ENCODE peak calls at places on chromosomes 6 and 20, in six cellular contexts. F, P, S, Y, O and K are unnamed samples.

GRCh38 chr6:87366428-87366827 is 21.8 kb downstream of the C6orf163 start:
- DNase-seq in F (no peak), Y (no peak), O (no peak), P (no peak), S (no peak), K (no peak)

GRCh38 chr6:34386316-34387137 is 5.9 kb downstream of the NUDT3 start:
- DNase-seq in P (no peak), O (no peak), Y (no peak), S (no peak), F (no peak), K (no peak)

GRCh38 chr6:150377211-150377781 is 8.5 kb downstream of the IYD start:
- DNase-seq in S (no peak), F (no peak), P (no peak), O (no peak), Y (no peak), K (no peak)

GRCh38 chr6:116287668-116288282 is 8.0 kb upstream of the TSPYL1 start:
- DNase-seq in F (no peak), O (no peak), Y (peak; percentile 61), P (peak; percentile 43), S (no peak), K (no peak)

GRCh38 chr6:28225056-28225834 is at the start of gene ZSCAN9:
- DNase-seq in F (peak; percentile 86), O (peak; percentile 91), P (peak; percentile 91), S (peak; percentile 82), Y (no peak), K (peak; percentile 70)

GRCh38 chr6:33967966-33968724 is 164.3 kb upstream of the MLN start:
- DNase-seq in F (no peak), P (peak; percentile 42), S (no peak), O (peak; percentile 29), Y (no peak), K (no peak)

GRCh38 chr20:62477669-62478450 is 2.1 kb upstream of the GATA5 start:
- DNase-seq in F (no peak), S (peak; percentile 69), P (no peak), O (no peak), Y (no peak), K (no peak)

GRCh38 chr6:105109955-105110650 is 69.7 kb downstream of the POPDC3 start:
- DNase-seq in S (no peak), Y (no peak), F (no peak), O (no peak), P (no peak), K (no peak)

GRCh38 chr20:38131588-38132121 is 33.4 kb downstream of the TGM2 start:
- DNase-seq in Y (no peak), F (no peak), P (no peak), S (no peak), O (no peak), K (no peak)

GRCh38 chr6:35360349-35361138 is 18.2 kb downstream of the PPARD start:
- DNase-seq in O (no peak), F (peak; percentile 41), S (peak; percentile 54), P (no peak), Y (no peak), K (no peak)

GRCh38 chr6:143696327-143697000 is 18.7 kb downstream of the PHACTR2 start:
- DNase-seq in P (no peak), O (no peak), Y (no peak), F (no peak), S (no peak), K (no peak)

GRCh38 chr20:14888172-14888571 is 550.8 kb upstream of the FLRT3 start:
- DNase-seq in F (no peak), Y (no peak), S (no peak), O (no peak), P (no peak), K (no peak)

GRCh38 chr6:20403766-20404640 is 2.3 kb downstream of the E2F3 start:
- DNase-seq in S (peak; percentile 72), P (peak; percentile 58), Y (peak; percentile 4), O (peak; percentile 81), F (peak; percentile 67), K (no peak)

GRCh38 chr6:126945150-126945549 is 173.3 kb upstream of the RSPO3 start:
- DNase-seq in S (no peak), O (no peak), P (no peak), Y (no peak), F (no peak), K (no peak)

GRCh38 chr20:63255911-63256704 is 1.8 kb upstream of the NKAIN4 start:
- DNase-seq in Y (no peak), S (no peak), F (no peak), O (no peak), P (no peak), K (no peak)

GRCh38 chr20:44959082-44959895 is 908 bp downstream of the TOMM34 start:
- DNase-seq in O (no peak), Y (no peak), S (no peak), P (no peak), F (peak; percentile 34), K (no peak)

GRCh38 chr20:33589059-33589458 is 73.1 kb upstream of the C20orf144 start:
- DNase-seq in O (no peak), P (no peak), F (no peak), Y (no peak), S (no peak), K (no peak)

DNA sequence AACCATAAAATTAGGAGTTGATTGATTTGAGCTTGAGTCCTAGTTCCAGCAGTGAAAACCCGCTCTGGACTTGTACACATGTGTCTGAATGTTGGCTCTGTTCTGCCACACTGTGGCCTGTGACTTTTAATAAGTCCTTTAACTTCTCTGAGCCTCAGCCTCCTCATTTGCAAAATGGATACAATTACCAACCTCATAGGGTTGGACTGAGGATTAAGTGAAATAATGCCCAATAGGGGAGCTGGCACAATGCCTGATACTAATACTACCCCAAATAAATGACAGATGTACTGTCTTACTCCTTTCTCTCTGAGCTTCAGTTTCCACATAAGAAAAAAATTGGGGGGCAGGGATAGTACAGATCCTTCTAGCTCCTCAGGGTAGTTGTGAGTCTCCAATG is 92.6 kb upstream of the RIPOR2 start:
- DNase-seq in S (no peak), Y (no peak), O (no peak), F (no peak), P (no peak), K (no peak)
- TF ChIP-seq POLR2AphosphoS5 in S (no peak), Y (no peak), O (no peak), F (no peak), P (no peak), K (no peak)

GRCh38 chr6:5994999-5995698 is 11.6 kb downstream of the NRN1 start:
- DNase-seq in P (no peak), F (no peak), O (no peak), Y (no peak), S (peak; percentile 48), K (no peak)
- H3K4me3 ChIP-seq in P (no peak overlapping the region), F (no peak overlapping the region), O (no peak overlapping the region), Y (no peak overlapping the region), S (peak overlapping the region; percentile 26), K (no peak overlapping the region)

GRCh38 chr20:48845000-48845399 is 17.2 kb upstream of the PREX1 start:
- DNase-seq in O (no peak), F (no peak), Y (no peak), S (no peak), P (no peak), K (no peak)

GRCh38 chr20:48845721-48846306 is 18.0 kb upstream of the PREX1 start:
- DNase-seq in O (no peak), S (no peak), Y (no peak), F (no peak), P (no peak), K (no peak)

GRCh38 chr20:48849779-48850178 is 22.0 kb upstream of the PREX1 start:
- DNase-seq in S (no peak), P (no peak), O (no peak), Y (no peak), F (no peak), K (no peak)

GRCh38 chr20:48847498-48848205 is 19.9 kb upstream of the PREX1 start:
- DNase-seq in O (no peak), Y (no peak), S (no peak), P (no peak), F (no peak), K (no peak)

DNA sequence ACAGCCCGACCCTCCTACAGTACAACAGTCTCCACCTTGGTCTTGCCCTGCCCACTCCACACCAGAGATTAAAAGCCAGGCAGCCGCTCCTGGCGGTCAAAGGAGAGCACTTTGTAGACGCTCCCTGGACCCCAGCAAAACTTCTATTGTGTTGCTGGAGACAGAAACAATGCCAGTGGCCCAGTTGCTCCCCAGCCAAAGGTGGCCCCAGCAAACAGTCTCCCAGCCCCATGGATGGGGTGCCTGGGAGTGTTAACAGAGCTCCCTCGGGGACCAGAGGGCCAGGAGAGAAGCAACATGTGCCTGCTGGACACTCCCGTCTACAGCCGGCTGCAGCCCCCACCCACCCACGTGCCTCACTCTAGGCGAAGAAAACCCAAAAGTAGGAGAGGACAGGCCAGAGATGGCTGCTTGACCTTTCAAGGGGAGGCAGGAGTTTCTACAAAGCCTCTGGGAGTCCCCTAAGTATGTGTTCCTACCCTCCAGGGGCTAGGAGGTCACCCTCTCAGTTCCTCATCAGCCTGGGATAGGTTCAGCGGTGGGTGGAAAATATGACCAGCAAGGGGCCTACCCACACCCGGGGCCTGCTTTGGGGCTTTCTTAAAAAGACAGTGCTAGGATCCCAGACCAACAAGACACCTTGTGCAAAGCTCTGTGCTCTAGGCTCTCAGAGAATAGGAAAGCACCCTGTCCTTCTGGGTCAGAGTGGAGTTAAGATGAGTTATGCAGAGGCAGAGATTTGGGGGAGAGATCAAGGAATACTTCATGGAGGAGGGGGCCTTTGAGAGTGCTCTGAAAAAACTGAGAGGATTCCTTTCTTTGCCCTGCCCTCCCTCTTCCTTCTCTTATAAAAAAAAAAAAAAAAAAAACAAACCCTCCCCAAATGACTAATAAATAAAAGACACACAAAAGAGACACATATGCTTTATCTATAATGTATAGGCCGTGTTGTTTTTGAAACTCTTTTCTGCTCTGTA is 19.0 kb upstream of the PREX1 start:
- DNase-seq in S (peak; percentile 72), P (peak; percentile 26), O (no peak), Y (no peak), F (peak; percentile 61), K (no peak)
- H3K27ac ChIP-seq in S (no peak overlapping the region), P (no peak overlapping the region), O (no peak overlapping the region), Y (peak overlapping the region; percentile 58), F (peak overlapping the region; percentile 47), K (no peak overlapping the region)

GRCh38 chr6:14824060-14824834 is 421.6 kb upstream of the JARID2 start:
- DNase-seq in Y (no peak), F (no peak), S (no peak), P (no peak), O (no peak), K (no peak)

GRCh38 chr6:14827366-14827765 is 418.5 kb upstream of the JARID2 start:
- DNase-seq in F (no peak), O (no peak), P (no peak), Y (no peak), S (no peak), K (no peak)

GRCh38 chr6:14828146-14828705 is 417.6 kb upstream of the JARID2 start:
- DNase-seq in F (peak; percentile 28), P (no peak), S (no peak), Y (no peak), O (no peak), K (no peak)

GRCh38 chr6:14824835-14825223 is 421.0 kb upstream of the JARID2 start:
- DNase-seq in O (no peak), P (no peak), S (no peak), F (no peak), Y (no peak), K (no peak)

GRCh38 chr6:14826456-14826855 is 419.4 kb upstream of the JARID2 start:
- DNase-seq in P (no peak), Y (no peak), F (no peak), O (no peak), S (no peak), K (no peak)
- TF ChIP-seq POLR2AphosphoS5 in P (no peak), Y (no peak), F (no peak), O (no peak), S (no peak), K (no peak)